ENCODE peak calls at places on chromosomes 6 and 20, in four cellular contexts. H, V, M and S are unnamed samples.

GRCh38 chr6:159968295-159969203 is at the start of gene IGF2R:
- DNase-seq in H (peak; percentile 74), V (peak; percentile 91), M (peak; percentile 95), S (peak; percentile 84)

GRCh38 chr6:123636771-123637170 is at the start of gene TRDN:
- DNase-seq in H (no peak), V (no peak), M (no peak), S (no peak)

GRCh38 chr20:20084296-20084752 is 32.0 kb downstream of the CFAP61 start:
- DNase-seq in H (no peak), V (no peak), M (no peak), S (no peak)

GRCh38 chr6:148016013-148016412 is 326.6 kb upstream of the SASH1 start:
- DNase-seq in H (no peak), V (no peak), M (no peak), S (no peak)

GRCh38 chr20:57440678-57441509 is 49.7 kb downstream of the RBM38 start:
- DNase-seq in H (peak; percentile 73), V (peak; percentile 63), M (no peak), S (no peak)

GRCh38 chr6:62371395-62371794 is 85.4 kb upstream of the KHDRBS2 start:
- DNase-seq in H (no peak), V (no peak), M (no peak), S (no peak)

GRCh38 chr6:11975353-11975977 is 36.6 kb upstream of the HIVEP1 start:
- DNase-seq in H (no peak), V (no peak), M (peak; percentile 40), S (no peak)

GRCh38 chr20:13125486-13125885 is 95.6 kb upstream of the ISM1 start:
- DNase-seq in H (no peak), V (no peak), M (no peak), S (no peak)

GRCh38 chr6:37698264-37699137 is 818 bp upstream of the MDGA1 start:
- DNase-seq in H (no peak), V (no peak), M (peak; percentile 77), S (peak; percentile 48)

GRCh38 chr6:35146453-35146852 is 5.3 kb upstream of the TCP11 start:
- DNase-seq in H (peak; percentile 55), V (peak; percentile 44), M (peak; percentile 48), S (no peak)

GRCh38 chr6:46032112-46032998 is 16.7 kb upstream of the CLIC5 start:
- DNase-seq in H (no peak), V (no peak), M (no peak), S (peak; percentile 55)